ENCODE peak calls at places on chromosomes 11 and 22, in nine cellular contexts. S is lung microvascular endothelial cell; P is M059J; G is stimulated activated naive CD4-positive, alpha-beta T cell; Y is COR-L47; B is iris pigment epithelial cell; A is T-helper 1 cell; T is uterus; E is GM23338. K is an unnamed sample.

GRCh38 chr22:30287626-30288413 is 1.5 kb downstream of the CASTOR1 start:
- DNase-seq in S (peak), P (peak), G (peak), Y (peak), B (peak), A (peak), T (peak), E (peak), K (peak)

GRCh38 chr11:44910591-44910990 is 40.1 kb downstream of the TP53I11 start:
- DNase-seq in S (no peak), P (no peak), G (no peak), Y (no peak), B (no peak), A (no peak), T (no peak), E (no peak), K (no peak)

GRCh38 chr11:3837793-3838192 is 3.0 kb downstream of the RHOG start:
- DNase-seq in S (peak), P (no peak), G (no peak), Y (no peak), B (peak), A (no peak), T (peak), E (no peak), K (no peak)

GRCh38 chr22:43136255-43136654 is 6.9 kb downstream of the MCAT start:
- DNase-seq in S (peak), P (no peak), G (peak), Y (peak), B (peak), A (no peak), T (no peak), E (peak), K (peak)

GRCh38 chr11:100964400-100964799 is 165.2 kb downstream of the PGR start:
- DNase-seq in S (no peak), P (peak), G (no peak), Y (no peak), B (peak), A (no peak), T (no peak), E (no peak), K (no peak)

GRCh38 chr22:35231585-35232084 is 25.7 kb upstream of the HMGXB4 start:
- DNase-seq in S (peak), P (peak), G (peak), Y (peak), B (peak), A (peak), T (peak), E (peak), K (peak)

GRCh38 chr11:47606731-47607130 is 12.5 kb upstream of the C1QTNF4 start:
- DNase-seq in S (no peak), P (no peak), G (no peak), Y (no peak), B (no peak), A (no peak), T (no peak), E (no peak), K (no peak)

GRCh38 chr11:2186669-2187266 is 15.2 kb upstream of the TH start:
- DNase-seq in S (peak), P (peak), G (peak), Y (peak), B (peak), A (no peak), T (no peak), E (peak), K (peak)

GRCh38 chr22:46501701-46502100 is 35.7 kb downstream of the CELSR1 start:
- DNase-seq in S (peak), P (peak), G (no peak), Y (no peak), B (peak), A (no peak), T (no peak), E (no peak), K (no peak)

GRCh38 chr11:8989411-8989810 is 14.4 kb downstream of the NRIP3 start:
- DNase-seq in S (peak), P (peak), G (no peak), Y (no peak), B (peak), A (no peak), T (no peak), E (peak), K (no peak)

K was measured in effector memory CD8-positive, alpha-beta T cell.